ENCODE peak calls at places on chromosome X, in four cellular contexts. K, A, Q and B are unnamed samples.

GRCh38 chrX:1493877-1494510 is 41.3 kb upstream of the ASMTL start:
- DNase-seq in K (no peak), A (no peak), Q (peak), B (peak)

GRCh38 chrX:86047174-86047991 is at the start of gene CHM:
- DNase-seq in K (peak), A (peak), Q (peak), B (peak)

GRCh38 chrX:11187001-11187400 is 75.9 kb downstream of the HCCS start:
- DNase-seq in K (no peak), A (no peak), Q (no peak), B (no peak)

GRCh38 chrX:70998402-70999027 is 67.6 kb upstream of the SLC7A3 start:
- DNase-seq in K (peak), A (no peak), Q (peak), B (peak)

GRCh38 chrX:136767104-136767941 is 13.4 kb downstream of the ARHGEF6 start:
- DNase-seq in K (peak), A (peak), Q (peak), B (peak)

GRCh38 chrX:153662266-153662665 is 11.3 kb downstream of the PNCK start:
- DNase-seq in K (no peak), A (no peak), Q (peak), B (peak)

GRCh38 chrX:97199501-97199900 is 315.8 kb downstream of the RPA4 start:
- DNase-seq in K (no peak), A (no peak), Q (no peak), B (no peak)

GRCh38 chrX:142233400-142233799 is 28.3 kb upstream of the MAGEC2 start:
- DNase-seq in K (no peak), A (no peak), Q (no peak), B (no peak)

GRCh38 chrX:120604359-120604782 is 470 bp downstream of the MCTS1 start:
- DNase-seq in K (no peak), A (no peak), Q (peak), B (peak)

GRCh38 chrX:68508799-68509198 is 9.9 kb downstream of the YIPF6 start:
- DNase-seq in K (no peak), A (no peak), Q (no peak), B (no peak)

GRCh38 chrX:16743604-16744325 is 24.4 kb downstream of the SYAP1 start:
- DNase-seq in K (no peak), A (no peak), Q (no peak), B (no peak)

GRCh38 chrX:154732421-154733071 is 18.3 kb downstream of the GAB3 start:
- DNase-seq in K (no peak), A (no peak), Q (no peak), B (no peak)

GRCh38 chrX:71378752-71379151 is 12.6 kb downstream of the TAF1 start:
- DNase-seq in K (no peak), A (no peak), Q (no peak), B (no peak)

GRCh38 chrX:29555465-29556091 is 659.8 kb upstream of the MAGEB2 start:
- DNase-seq in K (no peak), A (no peak), Q (peak), B (no peak)

GRCh38 chrX:40012800-40013682 is 84.7 kb downstream of the BCOR start:
- DNase-seq in K (peak), A (peak), Q (peak), B (peak)

GRCh38 chrX:69097451-69098236 is 67.6 kb downstream of the PJA1 start:
- DNase-seq in K (no peak), A (no peak), Q (no peak), B (no peak)

GRCh38 chrX:145923376-145923775 is 105.7 kb downstream of the SLITRK2 start:
- DNase-seq in K (no peak), A (no peak), Q (no peak), B (no peak)

GRCh38 chrX:74293343-74293946 is 10.5 kb upstream of the ZCCHC13 start:
- DNase-seq in K (peak), A (peak), Q (no peak), B (peak)

GRCh38 chrX:148310402-148311200 is 189.8 kb upstream of the AFF2 start:
- DNase-seq in K (no peak), A (no peak), Q (peak), B (no peak)

GRCh38 chrX:68794486-68794885 is 34.3 kb upstream of the EFNB1 start:
- DNase-seq in K (no peak), A (no peak), Q (no peak), B (no peak)

GRCh38 chrX:56033495-56034180 is 198.5 kb upstream of the KLF8 start:
- DNase-seq in K (no peak), A (no peak), Q (no peak), B (no peak)

GRCh38 chrX:107825698-107826285 is at the start of gene MID2:
- DNase-seq in K (peak), A (peak), Q (no peak), B (peak)

GRCh38 chrX:78514852-78515251 is 144.3 kb downstream of the RTL3 start:
- DNase-seq in K (no peak), A (no peak), Q (no peak), B (no peak)

GRCh38 chrX:45850775-45851433 is 650.2 kb upstream of the DIPK2B start:
- DNase-seq in K (peak), A (no peak), Q (no peak), B (peak)

GRCh38 chrX:40132751-40133150 is 35.0 kb upstream of the BCOR start:
- DNase-seq in K (peak), A (peak), Q (no peak), B (peak)

GRCh38 chrX:77556276-77556675 is 109.1 kb downstream of the FGF16 start:
- DNase-seq in K (no peak), A (no peak), Q (no peak), B (no peak)

GRCh38 chrX:73930300-73930699 is 367.3 kb downstream of the CHIC1 start:
- DNase-seq in K (no peak), A (no peak), Q (no peak), B (no peak)